ENCODE peak calls at places on chromosomes 6 and 20, in four cellular contexts. I is fibroblast of lung, O is Caco-2, G is NCI-H2081. W is an unnamed sample.

GRCh38 chr20:62941792-62942191 is 3.8 kb downstream of the GID8 start:
- DNase-seq in G (no peak), O (no peak), I (no peak), W (no peak)

GRCh38 chr20:51492167-51493092 is 50.1 kb downstream of the NFATC2 start:
- DNase-seq in O (no peak), G (no peak), I (peak; percentile 51), W (peak; percentile 83)

GRCh38 chr6:41231246-41231645 is 3.1 kb downstream of the TREML4 start:
- DNase-seq in O (no peak), G (no peak), I (no peak), W (no peak)

GRCh38 chr6:10418862-10419748 is 4.2 kb upstream of the TFAP2A start:
- DNase-seq in G (no peak), I (no peak), O (peak; percentile 17), W (no peak)

GRCh38 chr20:43586641-43587040 is 4.1 kb upstream of the IFT52 start:
- DNase-seq in G (no peak), I (no peak), O (no peak), W (no peak)

GRCh38 chr20:63456429-63457284 is 15.8 kb downstream of the KCNQ2 start:
- DNase-seq in I (no peak), O (no peak), G (no peak), W (no peak)

GRCh38 chr20:57719951-57720350 is 10.1 kb upstream of the PMEPA1 start:
- DNase-seq in O (no peak), G (no peak), I (no peak), W (no peak)

GRCh38 chr6:147506704-147507114 is 1.8 kb upstream of the SAMD5 start:
- DNase-seq in I (peak; percentile 58), G (peak; percentile 56), O (peak; percentile 86), W (peak; percentile 62)

GRCh38 chr6:37433657-37434271 is 743 bp downstream of the CMTR1 start:
- DNase-seq in I (peak; percentile 19), G (no peak), O (no peak), W (no peak)

GRCh38 chr20:50272413-50273120 is 81.9 kb downstream of the CEBPB start:
- DNase-seq in O (peak; percentile 58), I (no peak), G (no peak), W (no peak)

GRCh38 chr20:39886650-39887190 is 802.3 kb downstream of the MAFB start:
- DNase-seq in G (no peak), I (no peak), O (no peak), W (no peak)

GRCh38 chr20:56516631-56517030 is 7.9 kb upstream of the FAM209A start:
- DNase-seq in O (no peak), I (no peak), G (no peak), W (no peak)

GRCh38 chr6:6696867-6697531 is 108.5 kb downstream of the LY86 start:
- DNase-seq in O (peak; percentile 53), G (peak; percentile 69), I (peak; percentile 78), W (no peak)

GRCh38 chr20:58246346-58246745 is 17.9 kb upstream of the ANKRD60 start:
- DNase-seq in I (peak; percentile 38), G (no peak), O (peak; percentile 71), W (no peak)

GRCh38 chr20:58695084-58695722 is 2.6 kb downstream of the NPEPL1 start:
- DNase-seq in G (no peak), I (no peak), O (no peak), W (no peak)

GRCh38 chr6:131116755-131117360 is 18.4 kb upstream of the AKAP7 start:
- DNase-seq in G (peak; percentile 1), O (peak; percentile 56), I (peak; percentile 87), W (no peak)

GRCh38 chr6:30820196-30820595 is 64.1 kb upstream of the DDR1 start:
- DNase-seq in O (no peak), I (peak; percentile 88), G (no peak), W (no peak)

GRCh38 chr6:26322645-26323482 is 42.1 kb upstream of the BTN3A2 start:
- DNase-seq in O (peak; percentile 87), G (peak; percentile 72), I (peak; percentile 95), W (no peak)

GRCh38 chr20:57464642-57465211 is 60.2 kb downstream of the CTCFL start:
- DNase-seq in G (no peak), O (peak; percentile 71), I (no peak), W (no peak)

GRCh38 chr6:31446481-31446880 is 43.1 kb downstream of the MICA start:
- DNase-seq in O (no peak), G (no peak), I (no peak), W (no peak)

GRCh38 chr6:75374913-75375530 is 90.4 kb upstream of the TMEM30A start:
- DNase-seq in G (no peak), O (no peak), I (no peak), W (no peak)

GRCh38 chr6:139262519-139263300 is 29.1 kb downstream of the TXLNB start:
- DNase-seq in I (no peak), O (no peak), G (peak; percentile 54), W (no peak)

GRCh38 chr20:52193133-52193532 is 1.6 kb upstream of the ZFP64 start:
- DNase-seq in G (no peak), I (no peak), O (no peak), W (no peak)

GRCh38 chr6:50030777-50031562 is 9.2 kb upstream of the DEFB110 start:
- DNase-seq in I (peak; percentile 21), G (peak; percentile 41), O (peak; percentile 40), W (no peak)

GRCh38 chr20:36856196-36856595 is 19.7 kb upstream of the TLDC2 start:
- DNase-seq in G (no peak), O (no peak), I (peak; percentile 33), W (no peak)

GRCh38 chr6:44920952-44921491 is 407.1 kb upstream of the RUNX2 start:
- DNase-seq in G (no peak), I (no peak), O (no peak), W (no peak)

GRCh38 chr20:50203951-50204937 is 13.6 kb downstream of the CEBPB start:
- DNase-seq in I (no peak), O (no peak), G (no peak), W (no peak)

GRCh38 chr6:81265106-81265505 is 487.4 kb downstream of the TENT5A start:
- DNase-seq in O (no peak), I (peak; percentile 34), G (no peak), W (peak; percentile 62)

GRCh38 chr6:28648035-28648877 is 122.6 kb downstream of the GPX5 start:
- DNase-seq in I (peak; percentile 79), G (peak; percentile 83), O (peak; percentile 79), W (no peak)

GRCh38 chr20:17504898-17505663 is 26.1 kb downstream of the BFSP1 start:
- DNase-seq in I (peak; percentile 71), O (peak; percentile 53), G (peak; percentile 31), W (peak; percentile 83)

GRCh38 chr6:29749668-29750067 is 26.4 kb downstream of the HLA-F start:
- DNase-seq in G (no peak), O (no peak), I (no peak), W (no peak)

GRCh38 chr6:39088331-39088730 is 26.7 kb downstream of the SAYSD1 start:
- DNase-seq in G (no peak), O (peak; percentile 70), I (peak; percentile 83), W (no peak)

GRCh38 chr6:33720998-33721397 is 9.5 kb upstream of the UQCC2 start:
- DNase-seq in I (no peak), G (no peak), O (no peak), W (no peak)

GRCh38 chr6:89208551-89208950 is 8.6 kb downstream of the GABRR1 start:
- DNase-seq in O (no peak), G (no peak), I (no peak), W (no peak)